ENCODE peak calls at places on chromosomes 2 and 18, in seven cellular contexts. One of them, this sample, is unnamed.

GRCh38 chr18:78519394-78520062 is 460.1 kb upstream of the SALL3 start:
- DNase-seq in brain microvascular endothelial cell: no peak
- DNase-seq in breast epithelium: no peak
- DNase-seq in fibroblast of mammary gland: no peak
- DNase-seq in nephron progenitor cell: no peak
- DNase-seq in osteoblast: peak
- DNase-seq in psoas muscle: no peak
- DNase-seq in this sample: no peak

GRCh38 chr2:40346535-40347354 is 105.1 kb downstream of the SLC8A1 start:
- DNase-seq in brain microvascular endothelial cell: no peak
- DNase-seq in psoas muscle: peak
- DNase-seq in nephron progenitor cell: no peak
- DNase-seq in osteoblast: no peak
- DNase-seq in fibroblast of mammary gland: peak
- DNase-seq in breast epithelium: no peak
- DNase-seq in this sample: no peak

GRCh38 chr2:237591021-237591370 is 462 bp upstream of the RAB17 start:
- DNase-seq in osteoblast: no peak
- DNase-seq in breast epithelium: peak
- DNase-seq in brain microvascular endothelial cell: no peak
- DNase-seq in fibroblast of mammary gland: no peak
- DNase-seq in nephron progenitor cell: no peak
- DNase-seq in psoas muscle: no peak
- DNase-seq in this sample: peak

GRCh38 chr2:165522746-165523145 is 53.2 kb downstream of the CSRNP3 start:
- DNase-seq in osteoblast: no peak
- DNase-seq in breast epithelium: no peak
- DNase-seq in nephron progenitor cell: no peak
- DNase-seq in fibroblast of mammary gland: no peak
- DNase-seq in psoas muscle: no peak
- DNase-seq in brain microvascular endothelial cell: no peak
- DNase-seq in this sample: no peak

GRCh38 chr2:234169676-234170075 is 119.2 kb downstream of the SPP2 start:
- DNase-seq in breast epithelium: no peak
- DNase-seq in fibroblast of mammary gland: no peak
- DNase-seq in brain microvascular endothelial cell: no peak
- DNase-seq in nephron progenitor cell: no peak
- DNase-seq in psoas muscle: no peak
- DNase-seq in osteoblast: no peak
- DNase-seq in this sample: no peak

GRCh38 chr2:84223191-84223590 is 235.9 kb downstream of the SUCLG1 start:
- DNase-seq in fibroblast of mammary gland: no peak
- DNase-seq in nephron progenitor cell: no peak
- DNase-seq in breast epithelium: no peak
- DNase-seq in osteoblast: no peak
- DNase-seq in psoas muscle: no peak
- DNase-seq in brain microvascular endothelial cell: peak
- DNase-seq in this sample: peak

GRCh38 chr2:211881449-211881848 is 657.2 kb downstream of the ERBB4 start:
- DNase-seq in psoas muscle: no peak
- DNase-seq in brain microvascular endothelial cell: no peak
- DNase-seq in nephron progenitor cell: no peak
- DNase-seq in breast epithelium: no peak
- DNase-seq in fibroblast of mammary gland: no peak
- DNase-seq in osteoblast: no peak
- DNase-seq in this sample: no peak

GRCh38 chr2:164589522-164589921 is 31.8 kb downstream of the GRB14 start:
- DNase-seq in osteoblast: no peak
- DNase-seq in nephron progenitor cell: no peak
- DNase-seq in breast epithelium: no peak
- DNase-seq in fibroblast of mammary gland: peak
- DNase-seq in brain microvascular endothelial cell: peak
- DNase-seq in psoas muscle: no peak
- DNase-seq in this sample: no peak

GRCh38 chr2:15059870-15060617 is 427.5 kb downstream of the LRATD1 start:
- DNase-seq in breast epithelium: no peak
- DNase-seq in brain microvascular endothelial cell: no peak
- DNase-seq in nephron progenitor cell: no peak
- DNase-seq in fibroblast of mammary gland: no peak
- DNase-seq in psoas muscle: no peak
- DNase-seq in osteoblast: no peak
- DNase-seq in this sample: peak

GRCh38 chr2:42962521-42962953 is 170.2 kb upstream of the HAAO start:
- DNase-seq in osteoblast: peak
- DNase-seq in nephron progenitor cell: no peak
- DNase-seq in psoas muscle: no peak
- DNase-seq in breast epithelium: no peak
- DNase-seq in brain microvascular endothelial cell: no peak
- DNase-seq in fibroblast of mammary gland: peak
- DNase-seq in this sample: no peak

GRCh38 chr2:63078852-63079606 is 28.4 kb downstream of the OTX1 start:
- DNase-seq in fibroblast of mammary gland: peak
- DNase-seq in breast epithelium: no peak
- DNase-seq in nephron progenitor cell: no peak
- DNase-seq in osteoblast: peak
- DNase-seq in brain microvascular endothelial cell: no peak
- DNase-seq in psoas muscle: no peak
- DNase-seq in this sample: peak
- TF ChIP-seq CTCF in fibroblast of mammary gland: peak
- TF ChIP-seq CTCF in breast epithelium: no peak
- TF ChIP-seq CTCF in nephron progenitor cell: peak
- TF ChIP-seq CTCF in osteoblast: peak
- TF ChIP-seq CTCF in brain microvascular endothelial cell: peak
- TF ChIP-seq CTCF in psoas muscle: no peak
- TF ChIP-seq CTCF in this sample: peak

GRCh38 chr18:10682368-10682714 is 156.5 kb downstream of the NAPG start:
- DNase-seq in brain microvascular endothelial cell: no peak
- DNase-seq in breast epithelium: no peak
- DNase-seq in psoas muscle: no peak
- DNase-seq in fibroblast of mammary gland: no peak
- DNase-seq in osteoblast: no peak
- DNase-seq in nephron progenitor cell: no peak
- DNase-seq in this sample: no peak
- TF ChIP-seq CTCF in brain microvascular endothelial cell: no peak
- TF ChIP-seq CTCF in breast epithelium: no peak
- TF ChIP-seq CTCF in psoas muscle: no peak
- TF ChIP-seq CTCF in fibroblast of mammary gland: no peak
- TF ChIP-seq CTCF in osteoblast: no peak
- TF ChIP-seq CTCF in nephron progenitor cell: no peak
- TF ChIP-seq CTCF in this sample: no peak

GRCh38 chr18:26057208-26057821 is 33.1 kb downstream of the SS18 start:
- DNase-seq in fibroblast of mammary gland: peak
- DNase-seq in osteoblast: no peak
- DNase-seq in psoas muscle: no peak
- DNase-seq in brain microvascular endothelial cell: peak
- DNase-seq in breast epithelium: no peak
- DNase-seq in nephron progenitor cell: peak
- DNase-seq in this sample: no peak
- TF ChIP-seq CTCF in fibroblast of mammary gland: no peak
- TF ChIP-seq CTCF in osteoblast: no peak
- TF ChIP-seq CTCF in psoas muscle: no peak
- TF ChIP-seq CTCF in brain microvascular endothelial cell: no peak
- TF ChIP-seq CTCF in breast epithelium: no peak
- TF ChIP-seq CTCF in nephron progenitor cell: no peak
- TF ChIP-seq CTCF in this sample: no peak

GRCh38 chr2:96164459-96165184 is 19.4 kb upstream of the DUSP2 start:
- DNase-seq in osteoblast: peak
- DNase-seq in breast epithelium: no peak
- DNase-seq in nephron progenitor cell: no peak
- DNase-seq in psoas muscle: no peak
- DNase-seq in brain microvascular endothelial cell: no peak
- DNase-seq in fibroblast of mammary gland: no peak
- DNase-seq in this sample: no peak
- TF ChIP-seq CTCF in osteoblast: no peak
- TF ChIP-seq CTCF in breast epithelium: no peak
- TF ChIP-seq CTCF in nephron progenitor cell: no peak
- TF ChIP-seq CTCF in psoas muscle: no peak
- TF ChIP-seq CTCF in brain microvascular endothelial cell: no peak
- TF ChIP-seq CTCF in fibroblast of mammary gland: no peak
- TF ChIP-seq CTCF in this sample: no peak

GRCh38 chr2:225806105-225806504 is 406.6 kb downstream of the NYAP2 start:
- DNase-seq in fibroblast of mammary gland: peak
- DNase-seq in nephron progenitor cell: no peak
- DNase-seq in brain microvascular endothelial cell: no peak
- DNase-seq in breast epithelium: no peak
- DNase-seq in osteoblast: no peak
- DNase-seq in psoas muscle: no peak
- DNase-seq in this sample: no peak
- TF ChIP-seq CTCF in fibroblast of mammary gland: no peak
- TF ChIP-seq CTCF in nephron progenitor cell: no peak
- TF ChIP-seq CTCF in brain microvascular endothelial cell: no peak
- TF ChIP-seq CTCF in breast epithelium: no peak
- TF ChIP-seq CTCF in osteoblast: no peak
- TF ChIP-seq CTCF in psoas muscle: no peak
- TF ChIP-seq CTCF in this sample: no peak

GRCh38 chr2:173752152-173752551 is 213.0 kb downstream of the SP3 start:
- DNase-seq in nephron progenitor cell: no peak
- DNase-seq in psoas muscle: no peak
- DNase-seq in osteoblast: peak
- DNase-seq in fibroblast of mammary gland: peak
- DNase-seq in breast epithelium: no peak
- DNase-seq in brain microvascular endothelial cell: no peak
- DNase-seq in this sample: peak
- TF ChIP-seq CTCF in nephron progenitor cell: no peak
- TF ChIP-seq CTCF in psoas muscle: no peak
- TF ChIP-seq CTCF in osteoblast: peak
- TF ChIP-seq CTCF in fibroblast of mammary gland: peak
- TF ChIP-seq CTCF in breast epithelium: no peak
- TF ChIP-seq CTCF in brain microvascular endothelial cell: peak
- TF ChIP-seq CTCF in this sample: peak

GRCh38 chr2:208407667-208408066 is 1.1 kb downstream of the PTH2R start:
- DNase-seq in nephron progenitor cell: no peak
- DNase-seq in brain microvascular endothelial cell: peak
- DNase-seq in osteoblast: peak
- DNase-seq in fibroblast of mammary gland: peak
- DNase-seq in breast epithelium: no peak
- DNase-seq in psoas muscle: no peak
- DNase-seq in this sample: no peak
- TF ChIP-seq CTCF in nephron progenitor cell: peak
- TF ChIP-seq CTCF in brain microvascular endothelial cell: peak
- TF ChIP-seq CTCF in osteoblast: peak
- TF ChIP-seq CTCF in fibroblast of mammary gland: peak
- TF ChIP-seq CTCF in breast epithelium: no peak
- TF ChIP-seq CTCF in psoas muscle: no peak
- TF ChIP-seq CTCF in this sample: peak

GRCh38 chr2:71530987-71531332 is 77.6 kb downstream of the DYSF start:
- DNase-seq in brain microvascular endothelial cell: no peak
- DNase-seq in nephron progenitor cell: no peak
- DNase-seq in osteoblast: no peak
- DNase-seq in breast epithelium: no peak
- DNase-seq in psoas muscle: no peak
- DNase-seq in fibroblast of mammary gland: no peak
- DNase-seq in this sample: no peak
- TF ChIP-seq CTCF in brain microvascular endothelial cell: no peak
- TF ChIP-seq CTCF in nephron progenitor cell: no peak
- TF ChIP-seq CTCF in osteoblast: no peak
- TF ChIP-seq CTCF in breast epithelium: no peak
- TF ChIP-seq CTCF in psoas muscle: no peak
- TF ChIP-seq CTCF in fibroblast of mammary gland: no peak
- TF ChIP-seq CTCF in this sample: no peak

GRCh38 chr2:218518876-218519275 is 49.3 kb downstream of the USP37 start:
- DNase-seq in osteoblast: peak
- DNase-seq in brain microvascular endothelial cell: no peak
- DNase-seq in breast epithelium: no peak
- DNase-seq in nephron progenitor cell: no peak
- DNase-seq in psoas muscle: no peak
- DNase-seq in fibroblast of mammary gland: no peak
- DNase-seq in this sample: no peak
- TF ChIP-seq CTCF in osteoblast: no peak
- TF ChIP-seq CTCF in brain microvascular endothelial cell: no peak
- TF ChIP-seq CTCF in breast epithelium: no peak
- TF ChIP-seq CTCF in nephron progenitor cell: no peak
- TF ChIP-seq CTCF in psoas muscle: no peak
- TF ChIP-seq CTCF in fibroblast of mammary gland: no peak
- TF ChIP-seq CTCF in this sample: no peak

This sample was measured in MCF 10A.